ENCODE peak calls at places on chromosome 13, in eight cellular contexts. A is left ventricle myocardium superior, M is EL, X is pancreas, B is B cell, E is non-pigmented ciliary epithelial cell, Z is iPS-NIHi11, L is dorsolateral prefrontal cortex. C is an unnamed sample.

GRCh38 chr13:50993908-50994307 is 84.3 kb downstream of the RNASEH2B start:
- DNase-seq in A (no peak), M (no peak), X (no peak), B (no peak), E (no peak), Z (no peak), L (no peak), C (peak)

GRCh38 chr13:41613984-41614581 is 156.7 kb downstream of the RGCC start:
- DNase-seq in A (peak), M (peak), X (no peak), B (no peak), E (peak), Z (peak), L (no peak), C (peak)

GRCh38 chr13:110812111-110812868 is 98.8 kb downstream of the ING1 start:
- DNase-seq in A (no peak), M (no peak), X (no peak), B (no peak), E (no peak), Z (peak), L (no peak), C (peak)

GRCh38 chr13:108728370-108728769 is 99.0 kb downstream of the MYO16 start:
- DNase-seq in A (no peak), M (no peak), X (no peak), B (no peak), E (no peak), Z (peak), L (no peak), C (no peak)

GRCh38 chr13:106520205-106521004 is 15.1 kb downstream of the EFNB2 start:
- DNase-seq in A (no peak), M (peak), X (no peak), B (no peak), E (no peak), Z (no peak), L (no peak), C (peak)

GRCh38 chr13:71912524-71912923 is 45.5 kb upstream of the DACH1 start:
- DNase-seq in A (no peak), M (no peak), X (no peak), B (no peak), E (no peak), Z (no peak), L (no peak), C (no peak)

GRCh38 chr13:95437561-95437960 is 115.0 kb upstream of the CLDN10 start:
- DNase-seq in A (no peak), M (no peak), X (no peak), B (no peak), E (no peak), Z (no peak), L (no peak), C (no peak)

GRCh38 chr13:101025925-101026324 is 351.3 kb upstream of the TMTC4 start:
- DNase-seq in A (no peak), M (no peak), X (no peak), B (no peak), E (no peak), Z (no peak), L (no peak), C (no peak)

GRCh38 chr13:44244288-44244687 is 129.3 kb upstream of the SERP2 start:
- DNase-seq in A (no peak), M (no peak), X (no peak), B (no peak), E (no peak), Z (no peak), L (no peak), C (no peak)

GRCh38 chr13:112376050-112376681 is at the start of gene SPACA7:
- DNase-seq in A (no peak), M (no peak), X (peak), B (no peak), E (no peak), Z (no peak), L (no peak), C (no peak)

GRCh38 chr13:76225815-76226489 is 589.8 kb downstream of the LMO7 start:
- DNase-seq in A (peak), M (no peak), X (no peak), B (no peak), E (peak), Z (peak), L (no peak), C (peak)

GRCh38 chr13:51246411-51247298 is 24.5 kb downstream of the FAM124A start:
- DNase-seq in A (peak), M (no peak), X (no peak), B (peak), E (no peak), Z (no peak), L (peak), C (peak)

GRCh38 chr13:97223711-97224461 is 1.8 kb downstream of the MBNL2 start:
- DNase-seq in A (peak), M (peak), X (no peak), B (no peak), E (peak), Z (peak), L (no peak), C (peak)

GRCh38 chr13:110525328-110526319 is 35.9 kb downstream of the RAB20 start:
- DNase-seq in A (peak), M (no peak), X (peak), B (peak), E (no peak), Z (no peak), L (no peak), C (no peak)

GRCh38 chr13:34458756-34459462 is 483.2 kb upstream of the NBEA start:
- DNase-seq in A (no peak), M (no peak), X (no peak), B (no peak), E (no peak), Z (no peak), L (no peak), C (peak)

GRCh38 chr13:33817513-33817842 is 471 bp upstream of the RFC3 start:
- DNase-seq in A (no peak), M (no peak), X (no peak), B (no peak), E (no peak), Z (no peak), L (no peak), C (no peak)

GRCh38 chr13:54373211-54373610 is 1344.6 kb downstream of the OLFM4 start:
- DNase-seq in A (no peak), M (no peak), X (no peak), B (no peak), E (no peak), Z (peak), L (no peak), C (no peak)

GRCh38 chr13:32804673-32805260 is 211.5 kb upstream of the KL start:
- DNase-seq in A (no peak), M (peak), X (no peak), B (no peak), E (no peak), Z (no peak), L (no peak), C (peak)

C was measured in left kidney.